ENCODE peak calls at places on chromosomes 16 and 17, in eight cellular contexts. Y is fibroblast of mammary gland, Z is endothelial cell of umbilical vein, A is fibroblast of lung, T is HFF-Myc, G is choroid plexus epithelial cell, E is AG10803, P is body of pancreas. N is an unnamed sample.

GRCh38 chr17:32393904-32394303 is 43.9 kb downstream of the ZNF207 start:
- DNase-seq in Y (no peak), Z (no peak), A (no peak), T (no peak), G (no peak), E (no peak), P (no peak), N (no peak)

GRCh38 chr17:17387017-17387416 is 83.8 kb downstream of the NT5M start:
- DNase-seq in Y (no peak), Z (no peak), A (no peak), T (no peak), G (no peak), E (no peak), P (peak), N (no peak)

GRCh38 chr17:34638526-34639260 is 59.3 kb downstream of the TMEM132E start:
- DNase-seq in Y (no peak), Z (no peak), A (no peak), T (no peak), G (no peak), E (no peak), P (no peak), N (no peak)

GRCh38 chr17:4708436-4708835 is 2.0 kb upstream of the ARRB2 start:
- DNase-seq in Y (no peak), Z (no peak), A (no peak), T (no peak), G (no peak), E (no peak), P (no peak), N (no peak)

GRCh38 chr17:3796822-3797170 is 4.2 kb downstream of the ITGAE start:
- DNase-seq in Y (no peak), Z (no peak), A (no peak), T (no peak), G (no peak), E (no peak), P (no peak), N (no peak)

GRCh38 chr17:5584971-5585794 is 874 bp upstream of the NLRP1 start:
- DNase-seq in Y (peak), Z (no peak), A (peak), T (peak), G (peak), E (peak), P (no peak), N (peak)

GRCh38 chr16:86134802-86135461 is 236.0 kb downstream of the IRF8 start:
- DNase-seq in Y (no peak), Z (no peak), A (peak), T (no peak), G (peak), E (peak), P (no peak), N (no peak)

GRCh38 chr16:52376677-52377300 is 170.2 kb downstream of the TOX3 start:
- DNase-seq in Y (no peak), Z (no peak), A (no peak), T (no peak), G (no peak), E (no peak), P (no peak), N (no peak)

GRCh38 chr16:57341441-57342303 is 16.9 kb upstream of the CCL22 start:
- DNase-seq in Y (peak), Z (no peak), A (peak), T (peak), G (peak), E (peak), P (peak), N (peak)

GRCh38 chr17:19646788-19647696 is 1.5 kb upstream of the ALDH3A2 start:
- DNase-seq in Y (peak), Z (peak), A (peak), T (no peak), G (peak), E (peak), P (peak), N (peak)

GRCh38 chr16:28925386-28926228 is 569 bp upstream of the RABEP2 start:
- DNase-seq in Y (peak), Z (peak), A (peak), T (peak), G (peak), E (peak), P (peak), N (peak)

GRCh38 chr16:15749371-15749770 is 99.3 kb downstream of the NDE1 start:
- DNase-seq in Y (no peak), Z (no peak), A (no peak), T (no peak), G (peak), E (no peak), P (no peak), N (no peak)

GRCh38 chr17:48340916-48341315 is 89.1 kb downstream of the SKAP1 start:
- DNase-seq in Y (no peak), Z (no peak), A (no peak), T (no peak), G (no peak), E (no peak), P (no peak), N (no peak)

GRCh38 chr17:74433421-74434121 is 1.7 kb downstream of the GPRC5C start:
- DNase-seq in Y (peak), Z (no peak), A (no peak), T (no peak), G (no peak), E (no peak), P (peak), N (no peak)

GRCh38 chr17:15258113-15258512 is 7.0 kb downstream of the PMP22 start:
- DNase-seq in Y (no peak), Z (no peak), A (no peak), T (no peak), G (no peak), E (no peak), P (no peak), N (no peak)

GRCh38 chr17:7916799-7917198 is 710 bp upstream of the RNF227 start:
- DNase-seq in Y (peak), Z (no peak), A (peak), T (peak), G (peak), E (peak), P (no peak), N (peak)

GRCh38 chr16:719815-720506 is 985 bp upstream of the ANTKMT start:
- DNase-seq in Y (no peak), Z (no peak), A (no peak), T (no peak), G (no peak), E (no peak), P (no peak), N (peak)

GRCh38 chr16:71570143-71570542 is 6.7 kb downstream of the TAT start:
- DNase-seq in Y (no peak), Z (no peak), A (no peak), T (no peak), G (no peak), E (no peak), P (no peak), N (no peak)

GRCh38 chr17:30426292-30426691 is 47.6 kb downstream of the CPD start:
- DNase-seq in Y (peak), Z (no peak), A (peak), T (no peak), G (no peak), E (no peak), P (no peak), N (no peak)

GRCh38 chr16:55843105-55843395 is 10.2 kb upstream of the CES1 start:
- DNase-seq in Y (no peak), Z (no peak), A (no peak), T (no peak), G (no peak), E (no peak), P (no peak), N (no peak)
- TF ChIP-seq CTCF in Y (no peak), Z (no peak), A (no peak), T (no peak), G (no peak), E (no peak), P (no peak), N (no peak)

DNA sequence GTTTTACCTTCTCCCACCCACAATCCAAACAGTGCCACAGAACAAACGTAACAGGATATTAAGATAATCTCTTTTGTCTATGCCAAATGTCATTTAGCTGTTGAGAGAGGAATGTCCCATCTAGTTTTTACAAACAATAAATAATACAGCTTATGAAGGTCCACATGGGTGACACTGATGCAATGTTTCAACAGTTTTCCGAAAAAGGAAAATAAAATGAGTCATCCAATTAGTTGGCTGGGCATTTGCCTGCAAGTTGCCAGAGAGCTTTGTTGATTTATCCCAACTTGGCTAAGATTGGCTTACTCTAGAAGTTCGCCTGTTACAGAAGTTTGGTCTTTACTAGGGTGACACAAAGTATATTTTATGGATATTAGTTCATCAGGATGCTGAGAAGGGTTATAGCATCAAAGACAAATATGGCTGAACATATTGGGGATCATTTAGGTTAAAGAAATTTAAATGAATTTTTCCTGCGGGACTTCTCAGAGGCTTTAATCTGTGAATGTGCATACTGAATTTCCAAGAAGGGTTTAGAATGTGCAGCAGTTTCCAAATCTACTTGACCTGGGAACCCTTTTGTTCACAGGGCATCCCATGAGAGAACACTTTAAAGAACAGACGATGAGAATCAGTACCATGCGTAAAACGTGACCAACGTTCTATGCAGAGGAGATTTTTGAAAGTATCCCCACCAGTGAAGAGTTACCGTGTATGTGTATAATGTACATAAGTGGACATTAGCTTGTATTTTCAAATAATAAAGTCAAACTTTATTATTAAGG is 73.1 kb downstream of the CDH13 start:
- DNase-seq in Y (peak), Z (peak), A (peak), T (peak), G (peak), E (peak), P (peak), N (peak)
- H3K4me3 ChIP-seq in Y (no peak), Z (no peak), A (no peak), T (no peak), G (no peak), E (no peak), P (no peak), N (no peak)

DNA sequence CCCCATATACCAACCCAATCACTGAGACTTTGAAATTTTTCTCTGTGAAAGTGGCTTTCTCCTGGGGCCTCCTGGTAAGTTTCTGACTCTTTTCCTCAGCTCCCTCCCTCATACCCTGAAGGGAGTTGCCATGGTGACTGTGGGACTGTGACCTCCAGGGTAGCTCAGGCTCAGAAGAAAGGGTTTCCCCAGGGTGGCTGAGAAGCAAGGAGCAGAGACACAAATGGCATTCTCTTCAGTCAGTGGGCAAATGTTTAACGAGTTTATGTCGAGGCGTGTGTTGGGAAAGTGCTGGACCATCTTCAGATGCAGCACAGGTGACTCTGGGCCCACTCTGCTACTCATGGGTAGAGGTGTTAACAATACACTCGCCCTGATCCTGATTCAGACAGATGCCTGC is 46.8 kb downstream of the MRPS23 start:
- DNase-seq in Y (no peak), Z (no peak), A (no peak), T (no peak), G (no peak), E (no peak), P (no peak), N (no peak)
- TF ChIP-seq CTCF in Y (no peak), Z (no peak), A (no peak), T (no peak), G (no peak), E (no peak), P (no peak), N (no peak)

GRCh38 chr17:57424777-57425188 is 168.5 kb downstream of the MSI2 start:
- DNase-seq in Y (no peak), Z (peak), A (peak), T (peak), G (peak), E (no peak), P (no peak), N (no peak)
- H3K4me3 ChIP-seq in Y (no peak), Z (no peak), A (no peak), T (no peak), G (no peak), E (no peak), P (no peak), N (no peak)

GRCh38 chr16:10594312-10594950 is 14.0 kb upstream of the EMP2 start:
- DNase-seq in Y (no peak), Z (no peak), A (no peak), T (no peak), G (no peak), E (no peak), P (peak), N (no peak)
- TF ChIP-seq CTCF in Y (no peak), Z (no peak), A (no peak), T (no peak), G (no peak), E (no peak), P (no peak), N (no peak)

GRCh38 chr17:42313389-42313772 is 25.1 kb downstream of the STAT5A start:
- DNase-seq in Y (no peak), Z (no peak), A (no peak), T (no peak), G (no peak), E (no peak), P (no peak), N (no peak)

GRCh38 chr17:42310281-42311156 is 22.2 kb downstream of the STAT5A start:
- DNase-seq in Y (peak), Z (no peak), A (no peak), T (no peak), G (no peak), E (no peak), P (no peak), N (peak)

GRCh38 chr17:42312285-42313130 is 24.2 kb downstream of the STAT5A start:
- DNase-seq in Y (peak), Z (peak), A (peak), T (peak), G (peak), E (peak), P (peak), N (peak)

GRCh38 chr17:42312035-42312284 is 23.7 kb downstream of the STAT5A start:
- DNase-seq in Y (no peak), Z (no peak), A (no peak), T (no peak), G (no peak), E (no peak), P (no peak), N (no peak)

DNA sequence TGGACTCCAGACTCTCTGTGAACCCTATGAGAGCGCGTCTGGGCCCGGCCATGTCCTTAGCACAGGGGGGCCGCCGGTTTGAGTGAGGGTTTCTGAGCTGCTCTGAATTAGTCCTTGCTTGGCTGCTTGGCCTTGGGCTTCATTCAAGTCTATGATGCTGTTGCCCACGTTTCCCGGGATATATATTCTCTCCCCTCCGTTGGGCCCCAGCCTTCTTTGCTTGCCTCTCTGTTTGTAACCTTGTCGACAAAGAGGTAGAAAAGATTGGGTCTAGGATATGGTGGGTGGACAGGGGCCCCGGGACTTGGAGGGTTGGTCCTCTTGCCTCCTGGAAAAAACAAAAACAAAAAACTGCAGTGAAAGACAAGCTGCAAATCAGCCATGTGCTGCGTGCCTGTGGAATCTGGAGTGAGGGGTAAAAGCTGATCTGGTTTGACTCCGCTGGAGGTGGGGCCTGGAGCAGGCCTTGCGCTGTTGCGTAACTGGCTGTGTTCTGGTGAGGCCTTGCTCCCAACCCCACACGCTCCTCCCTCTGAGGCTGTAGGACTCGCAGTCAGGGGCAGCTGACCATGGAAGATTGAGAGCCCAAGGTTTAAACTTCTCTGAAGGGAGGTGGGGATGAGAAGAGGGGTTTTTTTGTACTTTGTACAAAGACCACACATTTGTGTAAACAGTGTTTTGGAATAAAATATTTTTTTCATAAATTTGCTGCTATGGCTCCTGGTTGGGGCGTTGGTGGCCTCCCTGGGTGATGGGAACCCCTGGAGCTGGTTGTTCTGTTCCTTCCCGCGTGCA is 23.1 kb downstream of the STAT5A start:
- DNase-seq in Y (peak), Z (no peak), A (peak), T (peak), G (peak), E (peak), P (peak), N (peak)
- H3K4me3 ChIP-seq in Y (no peak), Z (no peak), A (no peak), T (peak), G (no peak), E (no peak), P (no peak), N (no peak)